ENCODE peak calls at places on chromosomes 5 and 9, in seven cellular contexts. Y is CD8-positive, alpha-beta memory T cell; Z is heart left ventricle; H is PC-9; D is prostate gland; L is breast epithelium; X is upper lobe of right lung. C is an unnamed sample. For H3K27me3, the result is how much of the 10 kb centered on the place peaks cover.

GRCh38 chr9:133785753-133786370 is 47.7 kb upstream of the SARDH start:
- DNase-seq in X (no peak), Y (no peak), L (no peak), Z (no peak), D (no peak), H (no peak), C (no peak)

GRCh38 chr5:74179183-74179582 is 461.3 kb downstream of the ENC1 start:
- DNase-seq in L (no peak), D (no peak), X (no peak), H (no peak), Z (no peak), Y (no peak), C (no peak)

GRCh38 chr5:1336106-1336561 is 8.8 kb downstream of the CLPTM1L start:
- DNase-seq in Z (no peak), D (no peak), X (peak), L (no peak), Y (no peak), H (no peak), C (no peak)

GRCh38 chr9:127838375-127839078 is 15.9 kb downstream of the ENG start:
- DNase-seq in Y (no peak), D (no peak), L (no peak), H (peak), Z (peak), X (peak), C (peak)

GRCh38 chr5:81147970-81148571 is 85.1 kb upstream of the CKMT2 start:
- DNase-seq in L (no peak), Z (no peak), Y (no peak), X (no peak), D (no peak), H (no peak), C (no peak)

GRCh38 chr9:91433180-91433579 is 9.5 kb upstream of the NFIL3 start:
- DNase-seq in X (no peak), L (no peak), Z (no peak), D (peak), H (peak), Y (no peak), C (no peak)

GRCh38 chr5:164555809-164556208 is 1050.4 kb downstream of the MAT2B start:
- DNase-seq in L (no peak), X (no peak), Z (no peak), H (no peak), D (no peak), Y (no peak), C (no peak)

GRCh38 chr5:110956280-110956912 is 115.1 kb upstream of the TSLP start:
- DNase-seq in D (no peak), Z (no peak), H (no peak), L (no peak), X (no peak), Y (no peak), C (no peak)

GRCh38 chr5:101390317-101390908 is 487.3 kb upstream of the ST8SIA4 start:
- DNase-seq in L (no peak), Y (peak), H (peak), Z (no peak), D (no peak), X (no peak), C (no peak)

GRCh38 chr5:102681403-102681983 is 73.6 kb upstream of the PAM start:
- DNase-seq in H (peak), X (peak), Z (peak), Y (peak), L (no peak), D (peak), C (peak)

GRCh38 chr5:147046226-147046625 is 167.7 kb upstream of the PPP2R2B start:
- DNase-seq in H (no peak), Y (no peak), L (no peak), X (no peak), D (no peak), Z (no peak), C (no peak)

GRCh38 chr5:174528821-174529544 is 195.4 kb upstream of the MSX2 start:
- DNase-seq in Z (no peak), H (no peak), Y (no peak), D (no peak), X (no peak), L (no peak), C (no peak)

GRCh38 chr5:174523311-174524159 is 200.8 kb upstream of the MSX2 start:
- DNase-seq in Y (no peak), H (no peak), L (no peak), D (no peak), Z (no peak), X (no peak), C (no peak)

GRCh38 chr5:174522641-174523260 is 201.6 kb upstream of the MSX2 start:
- DNase-seq in D (no peak), Y (no peak), X (no peak), Z (no peak), H (no peak), L (no peak), C (no peak)

GRCh38 chr5:174527936-174528557 is 196.3 kb upstream of the MSX2 start:
- DNase-seq in Y (no peak), Z (no peak), X (no peak), H (no peak), L (no peak), D (no peak), C (no peak)

DNA sequence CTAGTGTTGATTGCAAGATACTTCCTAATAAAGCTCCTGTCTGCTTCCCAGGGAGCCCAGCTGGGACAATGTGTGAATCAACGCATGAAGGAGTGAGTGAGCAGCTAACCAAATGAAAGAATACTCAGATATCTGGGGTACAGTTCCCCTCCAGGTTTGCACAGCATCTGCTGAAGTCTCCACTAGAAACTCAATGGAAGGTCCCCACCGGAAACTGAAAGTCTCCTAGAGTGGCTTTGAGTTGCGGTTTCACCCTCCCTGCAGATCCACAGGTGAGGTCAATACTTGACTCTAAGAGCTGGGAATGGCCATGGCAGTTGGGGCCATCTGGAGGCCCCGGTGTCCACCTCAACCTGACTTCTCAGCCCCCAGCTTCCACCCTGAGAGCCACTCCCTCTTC is 198.2 kb upstream of the MSX2 start:
- DNase-seq in X (no peak), Z (no peak), Y (no peak), H (no peak), L (no peak), D (no peak), C (no peak)
- H3K27me3 ChIP-seq in X (under half), Z (under half), Y (under half), H (under half), L (under half), D (under half), C (under half)

GRCh38 chr5:109743041-109743531 is 53.4 kb downstream of the MAN2A1 start:
- DNase-seq in D (no peak), Y (no peak), H (no peak), X (no peak), L (no peak), Z (no peak), C (no peak)

GRCh38 chr5:109740329-109740728 is 50.6 kb downstream of the MAN2A1 start:
- DNase-seq in Y (no peak), Z (peak), X (no peak), D (no peak), L (no peak), H (peak), C (peak)

GRCh38 chr5:109744261-109744660 is 54.5 kb downstream of the MAN2A1 start:
- DNase-seq in L (no peak), Z (no peak), X (no peak), Y (no peak), D (no peak), H (no peak), C (no peak)

GRCh38 chr5:109741390-109741789 is 51.7 kb downstream of the MAN2A1 start:
- DNase-seq in D (no peak), Y (no peak), H (no peak), Z (no peak), L (no peak), X (no peak), C (no peak)

GRCh38 chr5:109743770-109744212 is 54.1 kb downstream of the MAN2A1 start:
- DNase-seq in X (no peak), Z (no peak), L (no peak), H (peak), Y (no peak), D (no peak), C (no peak)
- H3K4me3 ChIP-seq in X (no peak), Z (no peak), L (no peak), H (no peak), Y (no peak), D (no peak), C (no peak)

DNA sequence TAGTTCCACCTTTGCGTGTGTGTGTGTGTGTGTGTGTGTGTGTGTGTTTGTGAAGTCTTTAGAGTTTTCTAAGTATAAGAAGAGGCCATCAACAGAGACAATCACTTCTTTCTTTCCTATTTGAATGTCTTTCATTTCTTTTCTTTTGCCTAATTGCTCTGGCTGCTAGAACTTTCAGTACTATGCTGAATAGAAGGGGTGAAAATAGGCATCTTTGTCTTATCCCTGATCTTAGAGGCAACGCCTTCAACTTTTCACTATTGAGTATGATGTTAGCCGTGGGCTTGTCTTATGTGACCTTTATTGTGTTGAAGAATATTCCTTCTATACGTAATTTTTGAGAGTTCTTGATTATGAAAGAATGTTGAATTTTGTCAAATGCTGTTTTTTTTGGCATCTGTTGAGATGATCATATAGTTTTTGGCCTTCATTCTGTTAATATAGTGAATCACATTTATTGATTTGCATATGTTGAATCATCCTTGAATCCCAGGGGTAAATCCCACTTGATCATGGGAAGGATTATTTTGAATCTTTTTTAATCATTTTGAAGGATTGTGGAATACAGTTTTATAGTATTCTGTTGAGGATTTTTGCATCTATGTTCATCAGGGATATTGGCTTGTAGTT is 134.8 kb upstream of the CD180 start:
- DNase-seq in Z (no peak), Y (no peak), H (no peak), X (no peak), L (no peak), D (no peak), C (no peak)
- H3K27me3 ChIP-seq in Z (under half), Y (under half), H (under half), X (under half), L (under half), D (under half), C (under half)

GRCh38 chr9:72203205-72203803 is 54.1 kb downstream of the GDA start:
- DNase-seq in X (no peak), Z (no peak), D (no peak), H (peak), Y (no peak), L (no peak), C (no peak)
- H3K4me3 ChIP-seq in X (no peak), Z (no peak), D (no peak), H (no peak), Y (no peak), L (no peak), C (no peak)

DNA sequence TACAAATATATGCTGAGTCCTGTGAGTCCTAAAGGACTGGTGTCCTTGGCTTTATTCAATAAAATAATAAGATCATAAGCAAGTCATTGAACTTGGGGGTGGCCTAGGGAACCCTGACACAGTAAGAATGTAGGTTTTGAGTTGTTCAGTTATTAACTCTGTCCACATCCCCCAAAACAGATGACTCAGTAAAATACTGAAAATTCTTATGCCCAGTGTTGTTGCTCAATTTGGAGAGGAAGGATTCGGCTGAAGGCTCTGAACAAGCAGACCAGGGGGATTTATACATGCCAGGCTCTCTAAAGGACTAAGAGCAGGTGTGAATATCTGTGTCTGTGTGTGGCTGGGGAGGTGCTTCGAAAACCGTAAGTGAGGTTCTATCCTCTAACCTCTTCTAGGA is 173.7 kb downstream of the RMI1 start:
- DNase-seq in Z (no peak), D (no peak), H (no peak), L (no peak), X (no peak), Y (no peak), C (no peak)
- H3K27me3 ChIP-seq in Z (under half), D (under half), H (under half), L (under half), X (under half), Y (under half), C (under half)

DNA sequence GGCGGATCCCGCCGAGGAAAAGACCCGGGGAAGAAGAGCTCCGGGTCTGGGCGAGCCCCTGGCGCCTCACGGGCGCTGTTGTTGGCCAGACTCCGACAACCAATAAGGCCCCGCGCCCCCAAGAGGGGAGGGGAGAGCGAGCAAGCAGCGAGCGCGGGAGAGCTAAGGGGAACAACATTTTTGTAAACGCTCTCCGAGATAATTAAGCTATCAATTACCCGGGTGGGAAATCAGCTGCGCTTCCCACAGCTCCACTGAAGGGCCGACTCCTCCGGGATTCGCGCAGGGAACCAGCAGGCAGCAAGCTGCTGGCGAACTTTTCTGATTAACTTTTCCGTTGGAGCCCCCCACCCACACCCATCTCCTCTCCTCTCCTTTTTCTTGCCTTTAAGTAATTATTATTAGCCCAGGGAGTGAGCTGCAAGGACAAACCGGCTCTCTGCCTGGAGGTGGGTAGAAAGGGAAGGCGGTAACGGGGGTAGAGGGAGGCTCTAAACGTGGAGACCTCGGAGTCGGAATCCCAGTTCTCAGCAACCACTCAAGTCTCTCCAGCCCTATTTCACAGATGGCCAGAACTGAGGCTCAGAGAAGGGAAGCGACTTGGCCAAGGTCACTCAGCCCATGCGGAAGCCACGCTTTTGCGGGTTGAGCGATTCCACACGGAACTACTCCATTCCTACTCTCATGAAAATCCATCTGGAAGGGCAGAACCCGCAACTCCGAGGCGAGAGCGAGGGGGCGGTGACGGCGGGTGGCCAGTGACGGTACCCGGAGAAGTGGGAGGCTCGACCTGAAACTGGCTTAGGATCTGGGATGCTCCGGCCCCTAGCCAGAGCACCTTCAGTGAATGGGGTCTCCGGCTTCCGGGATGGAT is 1.3 kb downstream of the ASTN2 start:
- DNase-seq in D (peak), X (no peak), H (no peak), Z (no peak), L (no peak), Y (no peak), C (no peak)
- H3K4me3 ChIP-seq in D (peak), X (no peak), H (no peak), Z (peak), L (peak), Y (no peak), C (peak)

C was measured in stomach.